ENCODE peak calls at places on chromosome 18, in seven cellular contexts. One of them, this sample, is unnamed.
A peak's percentile ranks its signal among the peaks of the same experiment; 100 is the strongest.

GRCh38 chr18:49843131-49843530 is 29.8 kb upstream of the ACAA2 start:
- DNase-seq in AG04450: no peak
- DNase-seq in nephron progenitor cell: no peak
- DNase-seq in transverse colon: no peak
- DNase-seq in hepatocyte: no peak
- DNase-seq in fibroblast of pulmonary artery: no peak
- DNase-seq in neural progenitor cell: no peak
- DNase-seq in this sample: no peak

GRCh38 chr18:78659748-78660147 is 319.9 kb upstream of the SALL3 start:
- DNase-seq in AG04450: no peak
- DNase-seq in nephron progenitor cell: peak; percentile 61
- DNase-seq in transverse colon: no peak
- DNase-seq in hepatocyte: peak; percentile 50
- DNase-seq in fibroblast of pulmonary artery: no peak
- DNase-seq in neural progenitor cell: peak; percentile 67
- DNase-seq in this sample: no peak

GRCh38 chr18:70422061-70422965 is 133.5 kb downstream of the SOCS6 start:
- DNase-seq in AG04450: peak; percentile 63
- DNase-seq in nephron progenitor cell: peak; percentile 13
- DNase-seq in transverse colon: peak; percentile 68
- DNase-seq in hepatocyte: peak; percentile 70
- DNase-seq in fibroblast of pulmonary artery: peak; percentile 94
- DNase-seq in neural progenitor cell: no peak
- DNase-seq in this sample: no peak

GRCh38 chr18:907171-907879 is 2.7 kb downstream of the ADCYAP1 start:
- DNase-seq in AG04450: no peak
- DNase-seq in nephron progenitor cell: peak; percentile 67
- DNase-seq in transverse colon: no peak
- DNase-seq in hepatocyte: peak; percentile 39
- DNase-seq in fibroblast of pulmonary artery: no peak
- DNase-seq in neural progenitor cell: peak; percentile 72
- DNase-seq in this sample: peak; percentile 54

GRCh38 chr18:49814147-49814499 is 790 bp upstream of the ACAA2 start:
- DNase-seq in AG04450: peak; percentile 24
- DNase-seq in nephron progenitor cell: peak; percentile 64
- DNase-seq in transverse colon: peak; percentile 63
- DNase-seq in hepatocyte: peak; percentile 81
- DNase-seq in fibroblast of pulmonary artery: peak; percentile 65
- DNase-seq in neural progenitor cell: peak; percentile 85
- DNase-seq in this sample: peak; percentile 46

GRCh38 chr18:43161528-43161927 is 46.0 kb upstream of the RIT2 start:
- DNase-seq in AG04450: no peak
- DNase-seq in nephron progenitor cell: no peak
- DNase-seq in transverse colon: no peak
- DNase-seq in hepatocyte: no peak
- DNase-seq in fibroblast of pulmonary artery: peak; percentile 70
- DNase-seq in neural progenitor cell: no peak
- DNase-seq in this sample: no peak

GRCh38 chr18:44679912-44680270 is 797 bp upstream of the SETBP1 start:
- DNase-seq in AG04450: no peak
- DNase-seq in nephron progenitor cell: peak; percentile 66
- DNase-seq in transverse colon: peak; percentile 62
- DNase-seq in hepatocyte: peak; percentile 77
- DNase-seq in fibroblast of pulmonary artery: peak; percentile 57
- DNase-seq in neural progenitor cell: peak; percentile 81
- DNase-seq in this sample: peak; percentile 52

GRCh38 chr18:71105078-71105819 is 816.4 kb downstream of the SOCS6 start:
- DNase-seq in AG04450: peak; percentile 3
- DNase-seq in nephron progenitor cell: no peak
- DNase-seq in transverse colon: no peak
- DNase-seq in hepatocyte: no peak
- DNase-seq in fibroblast of pulmonary artery: peak; percentile 75
- DNase-seq in neural progenitor cell: peak; percentile 16
- DNase-seq in this sample: no peak

GRCh38 chr18:75482880-75483279 is 55.4 kb upstream of the SMIM21 start:
- DNase-seq in AG04450: no peak
- DNase-seq in nephron progenitor cell: no peak
- DNase-seq in transverse colon: no peak
- DNase-seq in hepatocyte: no peak
- DNase-seq in fibroblast of pulmonary artery: no peak
- DNase-seq in neural progenitor cell: no peak
- DNase-seq in this sample: no peak

GRCh38 chr18:43180814-43181213 is 65.3 kb upstream of the RIT2 start:
- DNase-seq in AG04450: no peak
- DNase-seq in nephron progenitor cell: no peak
- DNase-seq in transverse colon: no peak
- DNase-seq in hepatocyte: no peak
- DNase-seq in fibroblast of pulmonary artery: no peak
- DNase-seq in neural progenitor cell: no peak
- DNase-seq in this sample: no peak

GRCh38 chr18:55637204-55637603 is 49.2 kb upstream of the TCF4 start:
- DNase-seq in AG04450: no peak
- DNase-seq in nephron progenitor cell: no peak
- DNase-seq in transverse colon: no peak
- DNase-seq in hepatocyte: peak; percentile 49
- DNase-seq in fibroblast of pulmonary artery: no peak
- DNase-seq in neural progenitor cell: no peak
- DNase-seq in this sample: no peak

GRCh38 chr18:9290171-9290570 is 44.4 kb upstream of the TWSG1 start:
- DNase-seq in AG04450: peak; percentile 63
- DNase-seq in nephron progenitor cell: no peak
- DNase-seq in transverse colon: no peak
- DNase-seq in hepatocyte: no peak
- DNase-seq in fibroblast of pulmonary artery: no peak
- DNase-seq in neural progenitor cell: no peak
- DNase-seq in this sample: no peak

DNA sequence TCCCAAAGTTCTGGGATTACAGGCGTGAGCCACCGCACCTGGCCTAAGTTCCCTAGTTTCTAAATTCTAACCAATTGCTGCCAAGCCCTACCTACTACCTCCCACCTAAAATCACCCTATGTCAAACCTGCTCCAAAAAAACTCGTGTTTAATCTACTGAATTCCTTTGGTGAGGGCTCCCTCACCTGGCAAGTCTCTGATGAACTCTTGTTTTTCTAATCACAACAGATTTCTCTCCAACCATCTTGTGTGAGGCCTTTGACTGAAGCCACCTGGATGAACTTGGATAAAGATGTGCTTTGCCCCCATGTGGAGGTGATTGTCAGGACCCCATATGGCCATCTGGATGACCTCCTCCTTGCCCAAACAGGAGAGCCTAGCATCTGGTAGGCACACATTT is 17.4 kb upstream of the SLC35G4 start:
- DNase-seq in AG04450: no peak
- DNase-seq in nephron progenitor cell: no peak
- DNase-seq in transverse colon: no peak
- DNase-seq in hepatocyte: no peak
- DNase-seq in fibroblast of pulmonary artery: no peak
- DNase-seq in neural progenitor cell: no peak
- DNase-seq in this sample: no peak
- TF ChIP-seq CTCF in AG04450: no peak
- TF ChIP-seq CTCF in nephron progenitor cell: no peak
- TF ChIP-seq CTCF in transverse colon: no peak
- TF ChIP-seq CTCF in hepatocyte: no peak
- TF ChIP-seq CTCF in fibroblast of pulmonary artery: no peak
- TF ChIP-seq CTCF in neural progenitor cell: no peak
- TF ChIP-seq CTCF in this sample: no peak

GRCh38 chr18:30352551-30353168 is 689.9 kb downstream of the DSC3 start:
- DNase-seq in AG04450: no peak
- DNase-seq in nephron progenitor cell: no peak
- DNase-seq in transverse colon: no peak
- DNase-seq in hepatocyte: no peak
- DNase-seq in fibroblast of pulmonary artery: no peak
- DNase-seq in neural progenitor cell: no peak
- DNase-seq in this sample: no peak

GRCh38 chr18:30359521-30359920 is 683.0 kb downstream of the DSC3 start:
- DNase-seq in AG04450: no peak
- DNase-seq in nephron progenitor cell: no peak
- DNase-seq in transverse colon: no peak
- DNase-seq in hepatocyte: no peak
- DNase-seq in fibroblast of pulmonary artery: no peak
- DNase-seq in neural progenitor cell: no peak
- DNase-seq in this sample: no peak

GRCh38 chr18:30361864-30362540 is 680.5 kb downstream of the DSC3 start:
- DNase-seq in AG04450: no peak
- DNase-seq in nephron progenitor cell: no peak
- DNase-seq in transverse colon: no peak
- DNase-seq in hepatocyte: no peak
- DNase-seq in fibroblast of pulmonary artery: no peak
- DNase-seq in neural progenitor cell: peak; percentile 21
- DNase-seq in this sample: no peak

GRCh38 chr18:30358545-30358944 is 684.0 kb downstream of the DSC3 start:
- DNase-seq in AG04450: no peak
- DNase-seq in nephron progenitor cell: no peak
- DNase-seq in transverse colon: no peak
- DNase-seq in hepatocyte: no peak
- DNase-seq in fibroblast of pulmonary artery: peak; percentile 77
- DNase-seq in neural progenitor cell: no peak
- DNase-seq in this sample: no peak
- TF ChIP-seq CTCF in AG04450: no peak
- TF ChIP-seq CTCF in nephron progenitor cell: no peak
- TF ChIP-seq CTCF in transverse colon: no peak
- TF ChIP-seq CTCF in hepatocyte: no peak
- TF ChIP-seq CTCF in fibroblast of pulmonary artery: no peak
- TF ChIP-seq CTCF in neural progenitor cell: no peak
- TF ChIP-seq CTCF in this sample: no peak

GRCh38 chr18:47260924-47261701 is 9.7 kb upstream of the SKOR2 start:
- DNase-seq in AG04450: no peak
- DNase-seq in nephron progenitor cell: peak; percentile 28
- DNase-seq in transverse colon: no peak
- DNase-seq in hepatocyte: no peak
- DNase-seq in fibroblast of pulmonary artery: no peak
- DNase-seq in neural progenitor cell: peak; percentile 54
- DNase-seq in this sample: peak; percentile 53
- TF ChIP-seq CTCF in AG04450: no peak
- TF ChIP-seq CTCF in nephron progenitor cell: peak; percentile 16
- TF ChIP-seq CTCF in transverse colon: no peak
- TF ChIP-seq CTCF in hepatocyte: no peak
- TF ChIP-seq CTCF in fibroblast of pulmonary artery: no peak
- TF ChIP-seq CTCF in neural progenitor cell: peak; percentile 53
- TF ChIP-seq CTCF in this sample: peak; percentile 28

GRCh38 chr18:48679236-48679635 is 140.4 kb downstream of the CTIF start:
- DNase-seq in AG04450: no peak
- DNase-seq in nephron progenitor cell: no peak
- DNase-seq in transverse colon: no peak
- DNase-seq in hepatocyte: no peak
- DNase-seq in fibroblast of pulmonary artery: peak; percentile 31
- DNase-seq in neural progenitor cell: no peak
- DNase-seq in this sample: no peak

GRCh38 chr18:48680339-48680738 is 141.5 kb downstream of the CTIF start:
- DNase-seq in AG04450: no peak
- DNase-seq in nephron progenitor cell: no peak
- DNase-seq in transverse colon: no peak
- DNase-seq in hepatocyte: no peak
- DNase-seq in fibroblast of pulmonary artery: no peak
- DNase-seq in neural progenitor cell: no peak
- DNase-seq in this sample: no peak

GRCh38 chr18:48676756-48677368 is 138.0 kb downstream of the CTIF start:
- DNase-seq in AG04450: no peak
- DNase-seq in nephron progenitor cell: peak; percentile 92
- DNase-seq in transverse colon: peak; percentile 70
- DNase-seq in hepatocyte: peak; percentile 91
- DNase-seq in fibroblast of pulmonary artery: peak; percentile 61
- DNase-seq in neural progenitor cell: peak; percentile 92
- DNase-seq in this sample: peak; percentile 87

GRCh38 chr18:48676346-48676745 is 137.5 kb downstream of the CTIF start:
- DNase-seq in AG04450: no peak
- DNase-seq in nephron progenitor cell: no peak
- DNase-seq in transverse colon: no peak
- DNase-seq in hepatocyte: no peak
- DNase-seq in fibroblast of pulmonary artery: no peak
- DNase-seq in neural progenitor cell: no peak
- DNase-seq in this sample: no peak

GRCh38 chr18:48678237-48679115 is 139.6 kb downstream of the CTIF start:
- DNase-seq in AG04450: no peak
- DNase-seq in nephron progenitor cell: no peak
- DNase-seq in transverse colon: no peak
- DNase-seq in hepatocyte: no peak
- DNase-seq in fibroblast of pulmonary artery: no peak
- DNase-seq in neural progenitor cell: no peak
- DNase-seq in this sample: no peak
- TF ChIP-seq CTCF in AG04450: no peak
- TF ChIP-seq CTCF in nephron progenitor cell: no peak
- TF ChIP-seq CTCF in transverse colon: no peak
- TF ChIP-seq CTCF in hepatocyte: no peak
- TF ChIP-seq CTCF in fibroblast of pulmonary artery: no peak
- TF ChIP-seq CTCF in neural progenitor cell: no peak
- TF ChIP-seq CTCF in this sample: no peak

GRCh38 chr18:63508634-63509033 is 31.9 kb downstream of the SERPINB5 start:
- DNase-seq in AG04450: no peak
- DNase-seq in nephron progenitor cell: no peak
- DNase-seq in transverse colon: no peak
- DNase-seq in hepatocyte: no peak
- DNase-seq in fibroblast of pulmonary artery: no peak
- DNase-seq in neural progenitor cell: no peak
- DNase-seq in this sample: no peak

GRCh38 chr18:63514326-63514725 is 27.8 kb upstream of the SERPINB12 start:
- DNase-seq in AG04450: no peak
- DNase-seq in nephron progenitor cell: no peak
- DNase-seq in transverse colon: no peak
- DNase-seq in hepatocyte: no peak
- DNase-seq in fibroblast of pulmonary artery: no peak
- DNase-seq in neural progenitor cell: no peak
- DNase-seq in this sample: no peak

GRCh38 chr18:63515279-63515678 is 26.9 kb upstream of the SERPINB12 start:
- DNase-seq in AG04450: no peak
- DNase-seq in nephron progenitor cell: no peak
- DNase-seq in transverse colon: no peak
- DNase-seq in hepatocyte: no peak
- DNase-seq in fibroblast of pulmonary artery: no peak
- DNase-seq in neural progenitor cell: peak; percentile 28
- DNase-seq in this sample: no peak

GRCh38 chr18:63515799-63516198 is 26.4 kb upstream of the SERPINB12 start:
- DNase-seq in AG04450: no peak
- DNase-seq in nephron progenitor cell: no peak
- DNase-seq in transverse colon: no peak
- DNase-seq in hepatocyte: no peak
- DNase-seq in fibroblast of pulmonary artery: no peak
- DNase-seq in neural progenitor cell: no peak
- DNase-seq in this sample: no peak

DNA sequence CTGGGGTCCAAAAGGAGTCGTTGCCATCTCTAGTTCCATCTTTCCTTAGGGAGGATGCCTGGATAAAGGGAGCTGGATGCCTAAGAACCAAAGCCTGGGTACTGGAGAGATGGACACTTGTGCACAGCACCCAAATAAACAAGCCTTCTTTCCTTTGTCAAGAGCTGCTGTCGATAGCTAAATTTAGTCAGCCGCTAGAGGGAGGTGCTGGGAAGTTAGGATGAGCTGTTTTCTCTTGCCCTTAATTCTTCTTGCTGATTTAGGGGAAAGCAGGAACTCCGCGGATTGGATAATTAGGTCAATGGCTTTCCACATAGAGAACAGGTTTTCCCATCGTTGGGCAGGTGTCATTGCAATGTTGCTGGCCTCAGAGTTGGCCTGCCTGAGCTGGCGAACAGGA is 30.9 kb upstream of the SERPINB12 start:
- DNase-seq in AG04450: peak; percentile 6
- DNase-seq in nephron progenitor cell: peak; percentile 41
- DNase-seq in transverse colon: no peak
- DNase-seq in hepatocyte: peak; percentile 55
- DNase-seq in fibroblast of pulmonary artery: peak; percentile 63
- DNase-seq in neural progenitor cell: peak; percentile 76
- DNase-seq in this sample: peak; percentile 65
- TF ChIP-seq CTCF in AG04450: peak; percentile 80
- TF ChIP-seq CTCF in nephron progenitor cell: peak; percentile 67
- TF ChIP-seq CTCF in transverse colon: no peak
- TF ChIP-seq CTCF in hepatocyte: peak; percentile 51
- TF ChIP-seq CTCF in fibroblast of pulmonary artery: peak; percentile 78
- TF ChIP-seq CTCF in neural progenitor cell: peak; percentile 74
- TF ChIP-seq CTCF in this sample: peak; percentile 54

GRCh38 chr18:12254137-12254819 is at the start of gene CIDEA:
- DNase-seq in AG04450: no peak
- DNase-seq in nephron progenitor cell: peak; percentile 80
- DNase-seq in transverse colon: no peak
- DNase-seq in hepatocyte: peak; percentile 50
- DNase-seq in fibroblast of pulmonary artery: peak; percentile 16
- DNase-seq in neural progenitor cell: peak; percentile 86
- DNase-seq in this sample: peak; percentile 51
- TF ChIP-seq CTCF in AG04450: no peak
- TF ChIP-seq CTCF in nephron progenitor cell: no peak
- TF ChIP-seq CTCF in transverse colon: no peak
- TF ChIP-seq CTCF in hepatocyte: no peak
- TF ChIP-seq CTCF in fibroblast of pulmonary artery: no peak
- TF ChIP-seq CTCF in neural progenitor cell: peak; percentile 13
- TF ChIP-seq CTCF in this sample: no peak

This sample was measured in endothelial cell.